ENCODE peak calls at places on chromosomes 11 and 22, in eight cellular contexts. S is colonic mucosa, F is NCI-H1105, Y is omental fat pad, T is Caco-2, M is Kasumi-1, N is H54, R is glutamatergic neuron. E is an unnamed sample.

GRCh38 chr22:20809538-20810185 is 35.7 kb downstream of the SERPIND1 start:
- DNase-seq in Y (no peak), T (no peak), F (no peak), R (no peak), S (no peak), N (no peak), M (no peak), E (no peak)

GRCh38 chr11:131622193-131622592 is 251.8 kb downstream of the NTM start:
- DNase-seq in Y (no peak), N (no peak), T (no peak), M (no peak), R (no peak), S (no peak), F (no peak), E (no peak)

GRCh38 chr11:1197886-1198765 is 24.7 kb upstream of the MUC5B start:
- DNase-seq in S (no peak), R (no peak), T (peak), F (no peak), Y (no peak), N (no peak), M (no peak), E (no peak)

GRCh38 chr22:39732625-39733024 is 160.9 kb downstream of the ENTHD1 start:
- DNase-seq in Y (no peak), N (no peak), F (no peak), M (no peak), T (no peak), R (no peak), S (no peak), E (no peak)

GRCh38 chr11:17275376-17276235 is 933 bp upstream of the NUCB2 start:
- DNase-seq in R (no peak), S (no peak), F (no peak), Y (no peak), M (peak), N (no peak), T (no peak), E (no peak)

GRCh38 chr11:46183819-46184218 is 62.6 kb upstream of the PHF21A start:
- DNase-seq in Y (no peak), S (no peak), T (no peak), N (peak), M (no peak), F (no peak), R (no peak), E (peak)

GRCh38 chr11:34395916-34396555 is 38.2 kb upstream of the ABTB2 start:
- DNase-seq in M (no peak), Y (no peak), T (no peak), N (peak), S (no peak), F (no peak), R (no peak), E (no peak)

GRCh38 chr11:17751558-17751957 is 17.0 kb downstream of the KCNC1 start:
- DNase-seq in Y (no peak), M (no peak), S (no peak), R (peak), F (no peak), N (no peak), T (peak), E (no peak)

GRCh38 chr11:1943977-1944376 is 3.2 kb upstream of the MRPL23 start:
- DNase-seq in M (no peak), N (peak), S (no peak), R (no peak), T (peak), Y (no peak), F (peak), E (no peak)

GRCh38 chr11:2202071-2202899 is 30.7 kb upstream of the TH start:
- DNase-seq in T (peak), F (no peak), S (peak), R (no peak), N (no peak), M (no peak), Y (no peak), E (peak)

GRCh38 chr11:5605849-5606248 is 9.4 kb downstream of the TRIM6 start:
- DNase-seq in T (no peak), N (peak), S (no peak), F (no peak), Y (no peak), R (no peak), M (no peak), E (no peak)

GRCh38 chr22:42920101-42920820 is 63.2 kb upstream of the ARFGAP3 start:
- DNase-seq in S (no peak), M (no peak), F (no peak), N (peak), Y (no peak), R (no peak), T (no peak), E (no peak)

GRCh38 chr11:69062873-69063665 is 14.3 kb downstream of the TPCN2 start:
- DNase-seq in S (no peak), Y (no peak), N (no peak), T (no peak), F (no peak), M (no peak), R (no peak), E (no peak)

GRCh38 chr11:109076870-109077269 is 345.1 kb upstream of the C11orf87 start:
- DNase-seq in S (no peak), Y (no peak), R (no peak), M (no peak), T (no peak), F (no peak), N (no peak), E (no peak)

GRCh38 chr11:97854877-97855276 is 1165.9 kb upstream of the CNTN5 start:
- DNase-seq in R (no peak), Y (no peak), T (no peak), F (no peak), S (no peak), M (no peak), N (no peak), E (no peak)

GRCh38 chr11:86274503-86274902 is 27.5 kb upstream of the HIKESHI start:
- DNase-seq in S (no peak), T (no peak), M (no peak), R (no peak), F (no peak), N (no peak), Y (no peak), E (no peak)

GRCh38 chr11:1297011-1297575 is 12.3 kb downstream of the TOLLIP start:
- DNase-seq in M (no peak), R (no peak), F (no peak), Y (no peak), T (no peak), S (no peak), N (no peak), E (no peak)

GRCh38 chr11:116853461-116854073 is 16.1 kb upstream of the APOA1 start:
- DNase-seq in T (no peak), R (no peak), M (peak), F (no peak), Y (no peak), N (peak), S (peak), E (peak)

GRCh38 chr22:35643991-35644390 is 4.3 kb upstream of the APOL6 start:
- DNase-seq in T (no peak), S (no peak), Y (no peak), F (no peak), R (no peak), N (no peak), M (no peak), E (no peak)

GRCh38 chr11:69521461-69521860 is 40.0 kb downstream of the LINC01488 start:
- DNase-seq in Y (no peak), S (no peak), F (no peak), T (no peak), M (no peak), R (no peak), N (no peak), E (no peak)

GRCh38 chr11:62602141-62603071 is 741 bp upstream of the MTA2 start:
- DNase-seq in R (peak), S (peak), Y (no peak), T (peak), F (peak), M (no peak), N (no peak), E (peak)

GRCh38 chr11:93288079-93288478 is 42.5 kb upstream of the DEUP1 start:
- DNase-seq in S (no peak), Y (no peak), T (no peak), M (no peak), N (no peak), R (no peak), F (peak), E (no peak)

GRCh38 chr22:22085702-22086500 is 103.3 kb upstream of the TOP3B start:
- DNase-seq in R (no peak), Y (no peak), N (peak), F (no peak), M (no peak), S (no peak), T (no peak), E (peak)

GRCh38 chr11:61985863-61986262 is 18.4 kb upstream of the FTH1 start:
- DNase-seq in Y (no peak), T (peak), S (no peak), R (no peak), F (no peak), M (no peak), N (no peak), E (no peak)

GRCh38 chr22:36510966-36511881 is 4.4 kb upstream of the FOXRED2 start:
- DNase-seq in N (no peak), M (peak), T (peak), S (peak), F (peak), R (peak), Y (no peak), E (peak)

GRCh38 chr22:35230839-35231584 is 26.3 kb upstream of the HMGXB4 start:
- DNase-seq in M (no peak), N (no peak), T (no peak), F (no peak), Y (no peak), S (peak), R (no peak), E (peak)

GRCh38 chr22:19748139-19748538 is 12.4 kb upstream of the TBX1 start:
- DNase-seq in T (no peak), Y (no peak), R (no peak), F (no peak), S (no peak), M (no peak), N (no peak), E (no peak)

GRCh38 chr11:119023741-119024140 is 5.2 kb downstream of the TRAPPC4 start:
- DNase-seq in Y (no peak), N (no peak), T (no peak), F (no peak), R (no peak), M (no peak), S (no peak), E (no peak)